ENCODE peak calls at places on chromosomes 12 and 14, in four cellular contexts. X, U, M and R are unnamed samples.

GRCh38 chr12:113184098-113184899 is 979 bp downstream of the DDX54 start:
- DNase-seq in U (peak), X (no peak), M (no peak), R (peak)

GRCh38 chr12:74896186-74896585 is 313.5 kb downstream of the KCNC2 start:
- DNase-seq in X (no peak), M (no peak), U (peak), R (no peak)

GRCh38 chr12:121657305-121658008 is 12.0 kb downstream of the MORN3 start:
- DNase-seq in U (no peak), M (no peak), X (no peak), R (no peak)

GRCh38 chr12:119447618-119448017 is 113.1 kb downstream of the CCDC60 start:
- DNase-seq in U (no peak), X (no peak), M (no peak), R (no peak)

GRCh38 chr12:99043319-99043914 is 398.3 kb downstream of the APAF1 start:
- DNase-seq in U (peak), M (peak), X (peak), R (peak)

GRCh38 chr12:93115198-93115601 is 186.1 kb upstream of the EEA1 start:
- DNase-seq in U (no peak), M (no peak), X (no peak), R (no peak)

GRCh38 chr12:2574536-2574935 is 220.2 kb upstream of the FKBP4 start:
- DNase-seq in X (no peak), M (no peak), U (no peak), R (no peak)

GRCh38 chr12:105072888-105073488 is 11.3 kb downstream of the ALDH1L2 start:
- DNase-seq in M (no peak), U (no peak), X (no peak), R (no peak)

GRCh38 chr12:53757095-53757770 is 5.5 kb upstream of the CISTR start:
- DNase-seq in M (peak), U (peak), X (peak), R (peak)

GRCh38 chr12:123890536-123890902 is 82.1 kb downstream of the CCDC92 start:
- DNase-seq in X (no peak), U (no peak), M (no peak), R (no peak)

GRCh38 chr14:78997811-78998210 is 827.6 kb downstream of the NRXN3 start:
- DNase-seq in X (no peak), M (no peak), U (peak), R (no peak)

GRCh38 chr12:53856132-53856531 is 82.5 kb upstream of the HOXC13 start:
- DNase-seq in X (no peak), U (no peak), M (no peak), R (no peak)

GRCh38 chr12:111448266-111448830 is 42.6 kb downstream of the SH2B3 start:
- DNase-seq in X (no peak), M (no peak), U (no peak), R (no peak)

GRCh38 chr12:3101309-3102022 is 24.3 kb downstream of the TSPAN9 start:
- DNase-seq in X (peak), M (no peak), U (no peak), R (no peak)

GRCh38 chr12:50985322-50985721 is 33.0 kb downstream of the HIGD1C start:
- DNase-seq in X (peak), U (peak), M (no peak), R (no peak)

GRCh38 chr14:83969998-83970397 is 1559.9 kb upstream of the FLRT2 start:
- DNase-seq in M (no peak), X (no peak), U (no peak), R (no peak)

GRCh38 chr14:75317148-75317547 is 38.5 kb downstream of the FOS start:
- DNase-seq in U (no peak), X (no peak), M (no peak), R (no peak)

GRCh38 chr14:51443195-51444018 is 203.4 kb downstream of the TMX1 start:
- DNase-seq in X (no peak), U (no peak), M (no peak), R (no peak)

GRCh38 chr14:103401223-103402214 is 16.3 kb downstream of the MARK3 start:
- DNase-seq in U (peak), X (peak), M (peak), R (no peak)

GRCh38 chr12:40727774-40728483 is 35.7 kb downstream of the CNTN1 start:
- DNase-seq in U (no peak), X (no peak), M (no peak), R (no peak)

GRCh38 chr12:2691340-2692111 is 103.2 kb upstream of the FKBP4 start:
- DNase-seq in X (no peak), M (peak), U (no peak), R (no peak)

GRCh38 chr14:96688629-96689028 is 108.6 kb upstream of the VRK1 start:
- DNase-seq in M (no peak), X (no peak), U (no peak), R (no peak)

GRCh38 chr12:61880186-61880585 is 380.0 kb upstream of the USP15 start:
- DNase-seq in X (no peak), U (no peak), M (no peak), R (no peak)

GRCh38 chr12:57823131-57823907 is 4.8 kb upstream of the AVIL start:
- DNase-seq in U (no peak), M (no peak), X (no peak), R (no peak)

GRCh38 chr12:120361506-120362208 is 7.3 kb downstream of the MSI1 start:
- DNase-seq in X (peak), U (peak), M (peak), R (peak)

GRCh38 chr14:64549805-64550538 is at the start of gene PPP1R36:
- DNase-seq in U (no peak), X (no peak), M (peak), R (peak)

GRCh38 chr12:112463478-112463877 is 44.7 kb downstream of the PTPN11 start:
- DNase-seq in M (no peak), X (no peak), U (no peak), R (no peak)

GRCh38 chr12:20188930-20189653 is 179.2 kb upstream of the PDE3A start:
- DNase-seq in X (no peak), U (no peak), M (no peak), R (no peak)

GRCh38 chr12:113228394-113229028 is 7.2 kb downstream of the TPCN1 start:
- DNase-seq in U (peak), M (no peak), X (no peak), R (peak)

GRCh38 chr12:27572486-27573255 is 48.7 kb downstream of the PPFIBP1 start:
- DNase-seq in U (peak), M (no peak), X (no peak), R (no peak)

GRCh38 chr12:133010657-133011297 is 24.6 kb downstream of the ZNF26 start:
- DNase-seq in U (no peak), M (no peak), X (no peak), R (no peak)

GRCh38 chr14:64676410-64677008 is 27.7 kb upstream of the PLEKHG3 start:
- DNase-seq in M (no peak), U (peak), X (no peak), R (no peak)

GRCh38 chr12:12442548-12443071 is 85.7 kb downstream of the BORCS5 start:
- DNase-seq in U (no peak), X (peak), M (no peak), R (no peak)

GRCh38 chr12:127351481-127352010 is 915.4 kb upstream of the TMEM132C start:
- DNase-seq in X (no peak), M (no peak), U (no peak), R (no peak)

GRCh38 chr14:71344506-71344905 is 437.2 kb downstream of the PCNX1 start:
- DNase-seq in X (no peak), U (no peak), M (no peak), R (no peak)

GRCh38 chr12:123713398-123714301 is 1.5 kb downstream of the ATP6V0A2 start:
- DNase-seq in X (peak), M (no peak), U (peak), R (no peak)

GRCh38 chr12:29050503-29050902 is 98.6 kb upstream of the FAR2 start:
- DNase-seq in X (no peak), U (no peak), M (no peak), R (no peak)